ENCODE peak calls at places on chromosome 17, in six cellular contexts. H, F, G, E, Y and O are unnamed samples. For H3K36me3, the result is how much of the 10 kb centered on the place peaks cover.

GRCh38 chr17:77363821-77364361 is 223.1 kb downstream of the SEC14L1 start:
- DNase-seq in H (no peak), F (peak), G (no peak), E (no peak), Y (peak), O (no peak)

GRCh38 chr17:7141824-7142223 is 27.2 kb upstream of the ASGR2 start:
- DNase-seq in H (no peak), F (no peak), G (no peak), E (no peak), Y (no peak), O (no peak)

GRCh38 chr17:74419862-74420492 is 11.9 kb upstream of the GPRC5C start:
- DNase-seq in H (no peak), F (no peak), G (no peak), E (no peak), Y (no peak), O (no peak)

GRCh38 chr17:29369831-29370735 is 20.1 kb upstream of the TAOK1 start:
- DNase-seq in H (no peak), F (peak), G (peak), E (peak), Y (peak), O (peak)

GRCh38 chr17:37725021-37725585 is 19.8 kb downstream of the HNF1B start:
- DNase-seq in H (no peak), F (peak), G (no peak), E (no peak), Y (no peak), O (no peak)

GRCh38 chr17:5209396-5209795 is 17.7 kb upstream of the ZNF594 start:
- DNase-seq in H (no peak), F (no peak), G (no peak), E (no peak), Y (no peak), O (no peak)

GRCh38 chr17:42618442-42619150 is 9.1 kb downstream of the TUBG1 start:
- DNase-seq in H (peak), F (peak), G (no peak), E (no peak), Y (peak), O (no peak)

GRCh38 chr17:64036198-64036922 is 15.9 kb upstream of the ICAM2 start:
- DNase-seq in H (no peak), F (peak), G (no peak), E (no peak), Y (no peak), O (no peak)

GRCh38 chr17:48213797-48214196 is 106.2 kb downstream of the SNX11 start:
- DNase-seq in H (no peak), F (no peak), G (no peak), E (no peak), Y (no peak), O (no peak)

GRCh38 chr17:64334851-64335250 is 55.8 kb downstream of the PECAM1 start:
- DNase-seq in H (no peak), F (no peak), G (no peak), E (no peak), Y (no peak), O (no peak)

GRCh38 chr17:80347948-80348351 is 67.0 kb upstream of the ENDOV start:
- DNase-seq in H (no peak), F (no peak), G (no peak), E (no peak), Y (no peak), O (no peak)

GRCh38 chr17:80345321-80345720 is 69.6 kb upstream of the ENDOV start:
- DNase-seq in H (no peak), F (no peak), G (no peak), E (no peak), Y (no peak), O (no peak)

GRCh38 chr17:80347536-80347935 is 67.4 kb upstream of the ENDOV start:
- DNase-seq in H (no peak), F (no peak), G (no peak), E (no peak), Y (no peak), O (no peak)

GRCh38 chr17:80345841-80346497 is 69.0 kb upstream of the ENDOV start:
- DNase-seq in H (no peak), F (no peak), G (no peak), E (no peak), Y (no peak), O (no peak)

GRCh38 chr17:80346498-80347275 is 68.3 kb upstream of the ENDOV start:
- DNase-seq in H (no peak), F (no peak), G (no peak), E (no peak), Y (no peak), O (no peak)
- H3K36me3 ChIP-seq in H (half or more), F (under half), G (half or more), E (half or more), Y (half or more), O (under half)

GRCh38 chr17:31525801-31526549 is 134.5 kb downstream of the RAB11FIP4 start:
- DNase-seq in H (no peak), F (peak), G (no peak), E (no peak), Y (no peak), O (no peak)
- H3K36me3 ChIP-seq in H (under half), F (under half), G (half or more), E (under half), Y (under half), O (under half)

GRCh38 chr17:51873302-51873701 is 285.2 kb downstream of the CA10 start:
- DNase-seq in H (no peak), F (peak), G (no peak), E (no peak), Y (no peak), O (no peak)

DNA sequence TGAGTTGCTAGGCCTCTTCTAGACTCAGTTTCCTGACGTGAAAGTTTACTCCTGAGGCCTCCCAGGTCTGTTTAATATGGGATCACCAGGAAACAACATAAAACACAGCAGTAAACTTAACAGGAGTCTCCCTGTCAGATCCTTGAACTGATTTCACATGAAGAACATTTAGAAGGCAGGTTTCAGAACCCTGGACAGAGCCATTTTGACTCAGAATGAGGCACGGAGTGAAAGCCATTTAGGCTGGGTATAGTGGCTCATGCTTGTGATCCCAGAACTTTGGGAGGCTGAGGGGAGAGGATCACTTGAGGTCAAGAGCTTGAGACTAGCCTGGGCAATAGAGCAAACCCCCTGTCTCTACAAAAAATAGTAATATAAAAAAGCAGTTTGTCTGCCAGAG is 289.1 kb downstream of the CA10 start:
- DNase-seq in H (peak), F (peak), G (no peak), E (no peak), Y (no peak), O (no peak)
- H3K36me3 ChIP-seq in H (under half), F (under half), G (under half), E (under half), Y (under half), O (under half)

GRCh38 chr17:80804466-80804865 is 187.2 kb upstream of the CHMP6 start:
- DNase-seq in H (no peak), F (no peak), G (no peak), E (peak), Y (no peak), O (no peak)
- H3K36me3 ChIP-seq in H (under half), F (under half), G (under half), E (under half), Y (under half), O (under half)

GRCh38 chr17:55248077-55248476 is 16.7 kb upstream of the HLF start:
- DNase-seq in H (no peak), F (no peak), G (no peak), E (no peak), Y (no peak), O (no peak)

GRCh38 chr17:55249861-55250260 is 14.9 kb upstream of the HLF start:
- DNase-seq in H (no peak), F (no peak), G (no peak), E (no peak), Y (no peak), O (no peak)

GRCh38 chr17:55242481-55242880 is 22.3 kb upstream of the HLF start:
- DNase-seq in H (no peak), F (no peak), G (no peak), E (no peak), Y (no peak), O (no peak)

GRCh38 chr17:55246583-55246982 is 18.2 kb upstream of the HLF start:
- DNase-seq in H (no peak), F (no peak), G (no peak), E (no peak), Y (no peak), O (no peak)

DNA sequence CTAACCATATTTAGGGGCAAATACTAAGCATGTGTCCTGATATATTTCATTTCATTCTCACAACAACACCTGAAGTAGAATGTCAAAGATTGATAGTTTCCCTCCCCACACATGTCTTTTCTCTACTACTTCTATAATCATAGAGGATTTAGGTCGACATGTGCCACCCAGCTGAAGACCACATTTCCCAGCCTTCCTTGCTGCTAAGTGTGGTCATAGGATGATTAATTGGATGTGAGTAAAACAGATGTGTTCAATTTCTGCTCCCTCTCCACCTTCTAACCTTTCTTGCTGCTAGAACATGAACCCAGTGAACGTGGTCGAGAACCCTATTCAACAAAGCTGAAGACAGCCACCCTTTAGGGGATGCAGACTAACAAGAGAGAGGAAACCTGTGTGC is 18.8 kb upstream of the HLF start:
- DNase-seq in H (no peak), F (no peak), G (no peak), E (no peak), Y (no peak), O (no peak)
- H3K36me3 ChIP-seq in H (under half), F (under half), G (under half), E (under half), Y (under half), O (under half)